ENCODE peak calls at places on chromosome 6, in four cellular contexts. K is psoas muscle, N is right cardiac atrium, F is fibroblast of the aortic adventitia. D is an unnamed sample.

GRCh38 chr6:44078795-44079671 is 48.2 kb downstream of the MRPL14 start:
- DNase-seq in K (peak), N (no peak), F (peak), D (peak)

GRCh38 chr6:161128680-161129196 is 137.2 kb downstream of the MAP3K4 start:
- DNase-seq in K (no peak), N (no peak), F (no peak), D (no peak)

GRCh38 chr6:37172991-37173572 is 3.1 kb downstream of the PIM1 start:
- DNase-seq in K (no peak), N (no peak), F (no peak), D (no peak)

GRCh38 chr6:22442826-22443225 is 126.5 kb upstream of the HDGFL1 start:
- DNase-seq in K (no peak), N (no peak), F (peak), D (no peak)

GRCh38 chr6:34912715-34913464 is 23.8 kb downstream of the ANKS1A start:
- DNase-seq in K (no peak), N (no peak), F (peak), D (peak)

GRCh38 chr6:16494781-16495180 is 256.4 kb downstream of the GMPR start:
- DNase-seq in K (no peak), N (no peak), F (no peak), D (no peak)

GRCh38 chr6:14270925-14271791 is 153.6 kb downstream of the CD83 start:
- DNase-seq in K (no peak), N (peak), F (peak), D (peak)

GRCh38 chr6:124073820-124074587 is 270.3 kb downstream of the NKAIN2 start:
- DNase-seq in K (no peak), N (no peak), F (no peak), D (no peak)

GRCh38 chr6:27470023-27470422 is 2.9 kb downstream of the ZNF184 start:
- DNase-seq in K (no peak), N (no peak), F (no peak), D (no peak)

GRCh38 chr6:7932625-7933024 is 22.0 kb upstream of the TXNDC5 start:
- DNase-seq in K (no peak), N (no peak), F (no peak), D (no peak)

GRCh38 chr6:166595949-166596348 is 9.5 kb upstream of the RAMACL start:
- DNase-seq in K (no peak), N (no peak), F (no peak), D (no peak)

GRCh38 chr6:132443206-132443605 is 41.9 kb upstream of the MOXD1 start:
- DNase-seq in K (no peak), N (no peak), F (no peak), D (no peak)

GRCh38 chr6:95325858-95326257 is 251.5 kb upstream of the MANEA start:
- DNase-seq in K (no peak), N (no peak), F (no peak), D (no peak)

GRCh38 chr6:109469591-109470189 is 13.3 kb downstream of the ZBTB24 start:
- DNase-seq in K (no peak), N (no peak), F (no peak), D (no peak)

GRCh38 chr6:166435574-166435973 is 52.8 kb upstream of the MPC1 start:
- DNase-seq in K (no peak), N (peak), F (no peak), D (peak)

GRCh38 chr6:33995873-33996475 is 149.9 kb downstream of the GRM4 start:
- DNase-seq in K (no peak), N (no peak), F (no peak), D (no peak)

GRCh38 chr6:105900120-105900937 is 185.8 kb upstream of the PRDM1 start:
- DNase-seq in K (no peak), N (no peak), F (peak), D (no peak)

GRCh38 chr6:24529985-24530384 is 35.2 kb downstream of the ALDH5A1 start:
- DNase-seq in K (no peak), N (no peak), F (no peak), D (no peak)

GRCh38 chr6:5214570-5215052 is 46.1 kb downstream of the LYRM4 start:
- DNase-seq in K (no peak), N (peak), F (peak), D (no peak)

GRCh38 chr6:140977425-140977824 is 1155.3 kb upstream of the GJE1 start:
- DNase-seq in K (no peak), N (no peak), F (peak), D (no peak)

DNA sequence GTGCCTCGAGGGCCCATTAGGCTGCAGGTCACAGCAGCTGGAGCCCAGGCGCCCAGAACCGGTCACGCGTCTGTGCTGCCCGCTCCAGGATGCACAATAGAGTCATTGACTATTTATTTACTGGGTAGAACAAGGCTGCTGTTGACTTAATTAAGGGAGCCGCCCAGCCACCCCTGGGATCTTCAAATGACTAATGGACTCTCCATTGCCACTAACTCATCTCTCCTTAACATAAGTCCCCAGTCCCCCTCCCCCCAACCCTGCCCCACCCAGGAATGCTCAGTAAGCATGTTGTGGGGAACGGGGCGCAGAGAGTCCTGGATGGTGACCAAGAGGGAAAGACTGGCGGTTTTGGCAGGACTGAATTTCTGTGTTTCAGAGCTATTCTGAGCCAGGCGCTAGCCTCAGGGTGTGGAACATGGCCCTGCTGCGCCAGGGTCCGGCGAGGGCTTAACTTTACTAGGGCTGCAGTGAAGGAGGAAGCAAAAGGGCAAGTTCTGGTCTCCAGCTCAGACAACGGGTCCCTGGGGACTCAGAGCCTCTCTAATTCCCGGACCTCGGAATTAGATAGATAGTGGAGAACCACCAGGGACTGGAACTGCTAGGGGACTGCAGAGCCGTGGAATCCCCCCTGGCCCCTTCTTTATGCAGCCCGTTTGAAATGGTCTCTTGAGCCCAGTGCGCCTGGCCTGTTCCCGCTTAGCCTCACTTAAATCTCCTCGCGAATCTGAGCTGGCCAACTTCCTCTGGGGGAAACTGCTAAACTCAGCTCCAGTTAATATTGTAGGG is 1.5 kb upstream of the GRIK2 start:
- DNase-seq in K (no peak), N (no peak), F (no peak), D (no peak)
- H3K4me3 ChIP-seq in K (no peak), N (peak), F (peak), D (no peak)

GRCh38 chr6:26331809-26332226 is 33.2 kb upstream of the BTN3A2 start:
- DNase-seq in K (no peak), N (no peak), F (no peak), D (peak)

GRCh38 chr6:26332843-26333242 is 32.2 kb upstream of the BTN3A2 start:
- DNase-seq in K (no peak), N (no peak), F (no peak), D (no peak)

GRCh38 chr6:26329763-26330511 is 35.1 kb upstream of the BTN3A2 start:
- DNase-seq in K (no peak), N (no peak), F (peak), D (peak)

GRCh38 chr6:26332408-26332807 is 32.6 kb upstream of the BTN3A2 start:
- DNase-seq in K (no peak), N (no peak), F (no peak), D (no peak)

GRCh38 chr6:26330835-26331808 is 33.9 kb upstream of the BTN3A2 start:
- DNase-seq in K (no peak), N (no peak), F (peak), D (peak)
- H3K4me3 ChIP-seq in K (no peak), N (no peak), F (peak), D (peak)

GRCh38 chr6:170271771-170272314 is 19.0 kb downstream of the DLL1 start:
- DNase-seq in K (peak), N (no peak), F (no peak), D (peak)
- H3K4me3 ChIP-seq in K (peak), N (no peak), F (no peak), D (peak)

DNA sequence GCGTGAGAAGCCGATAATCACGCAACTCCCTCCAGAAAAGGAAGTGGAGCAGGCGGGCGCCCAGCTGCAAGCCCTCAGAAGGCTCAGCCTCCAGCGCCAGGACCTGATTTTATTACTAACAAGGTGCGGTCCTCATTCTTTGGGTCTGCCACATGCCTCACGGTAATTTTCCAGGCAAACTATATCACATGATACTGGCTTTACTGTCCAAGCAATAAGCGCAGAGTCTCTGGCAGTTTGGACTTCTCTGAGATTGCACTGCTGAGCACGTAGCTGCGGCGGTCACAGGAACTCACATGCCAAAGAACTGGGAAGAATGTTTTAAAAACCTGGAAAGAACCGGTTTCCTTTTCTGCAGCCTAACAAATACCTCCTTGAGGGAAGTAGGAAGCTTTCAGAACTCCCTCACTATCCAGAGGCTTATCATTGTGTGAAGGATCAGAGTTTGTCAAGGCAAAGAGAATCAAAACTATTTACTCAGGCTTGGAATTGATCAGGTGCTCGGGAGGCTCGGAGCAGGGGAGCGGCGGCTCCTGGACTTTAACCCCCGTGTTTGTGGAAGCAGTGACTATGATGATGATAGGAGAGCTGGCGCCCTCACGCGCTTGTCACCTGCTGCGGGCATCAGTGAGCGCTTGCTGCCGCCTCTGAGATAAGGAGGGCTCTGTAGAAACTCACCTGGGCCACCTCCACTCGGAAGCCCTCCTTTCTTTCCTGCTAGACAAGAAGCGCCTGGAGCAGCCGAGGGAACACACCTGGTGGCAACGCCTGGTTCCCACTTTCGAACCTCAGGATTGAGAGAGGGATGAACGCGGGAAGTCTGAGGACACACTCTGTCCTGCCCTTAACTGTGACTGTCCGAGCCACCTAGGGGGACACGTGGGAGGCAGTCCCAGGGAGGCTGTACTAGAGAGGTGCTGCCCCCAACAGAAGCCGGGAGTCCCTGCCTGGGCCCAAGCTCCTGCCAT is 27.2 kb upstream of the SYNJ2 start:
- DNase-seq in K (no peak), N (no peak), F (peak), D (no peak)
- H3K4me3 ChIP-seq in K (peak), N (peak), F (peak), D (no peak)

GRCh38 chr6:63510786-63511185 is 61.5 kb upstream of the LOC128125822 start:
- DNase-seq in K (no peak), N (no peak), F (no peak), D (no peak)
- H3K4me3 ChIP-seq in K (no peak), N (no peak), F (no peak), D (no peak)

DNA sequence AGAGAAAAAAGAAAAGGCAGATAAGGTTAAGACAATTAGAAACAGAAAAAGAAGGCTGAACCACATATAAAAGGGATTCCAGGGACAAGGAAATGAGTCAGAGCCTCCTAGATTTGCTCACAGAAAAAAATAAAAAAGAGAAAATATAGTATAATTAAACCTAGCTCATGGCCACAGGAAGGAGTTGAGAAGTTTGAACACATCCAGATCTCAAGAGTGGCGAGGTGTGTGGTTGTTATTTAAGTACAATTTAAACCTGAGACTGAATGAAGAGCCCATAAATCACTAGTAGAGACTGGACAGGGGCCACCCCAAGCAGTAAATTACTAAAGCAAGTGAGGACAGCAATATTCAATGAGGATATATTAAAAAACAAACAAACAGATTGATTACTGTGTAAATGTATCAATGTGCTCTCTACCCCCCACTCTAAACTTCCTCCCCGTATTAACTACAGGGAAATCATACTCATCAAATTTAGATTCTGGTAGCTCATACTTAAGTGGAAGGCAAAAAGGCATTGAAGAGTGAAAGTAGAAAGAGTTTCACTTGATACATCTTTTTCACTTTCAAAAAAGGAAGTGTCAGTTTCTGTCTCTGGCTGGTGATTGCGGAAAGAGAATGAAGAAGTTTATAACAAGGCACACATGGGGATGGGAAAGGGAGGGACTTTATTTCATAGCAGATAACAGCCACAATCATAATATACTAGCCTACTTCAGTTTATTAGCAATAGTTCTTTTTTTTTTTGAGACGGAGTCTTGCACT is 49.3 kb upstream of the SCAF8 start:
- DNase-seq in K (no peak), N (no peak), F (peak), D (no peak)
- H3K4me3 ChIP-seq in K (no peak), N (no peak), F (no peak), D (no peak)

GRCh38 chr6:39250507-39250906 is 21.2 kb upstream of the KCNK5 start:
- DNase-seq in K (no peak), N (no peak), F (no peak), D (no peak)

GRCh38 chr6:39256294-39256693 is 27.0 kb upstream of the KCNK5 start:
- DNase-seq in K (no peak), N (no peak), F (no peak), D (no peak)

GRCh38 chr6:39247667-39248194 is 18.5 kb upstream of the KCNK5 start:
- DNase-seq in K (no peak), N (no peak), F (no peak), D (no peak)

GRCh38 chr6:39254999-39255535 is 25.8 kb upstream of the KCNK5 start:
- DNase-seq in K (no peak), N (no peak), F (no peak), D (no peak)

DNA sequence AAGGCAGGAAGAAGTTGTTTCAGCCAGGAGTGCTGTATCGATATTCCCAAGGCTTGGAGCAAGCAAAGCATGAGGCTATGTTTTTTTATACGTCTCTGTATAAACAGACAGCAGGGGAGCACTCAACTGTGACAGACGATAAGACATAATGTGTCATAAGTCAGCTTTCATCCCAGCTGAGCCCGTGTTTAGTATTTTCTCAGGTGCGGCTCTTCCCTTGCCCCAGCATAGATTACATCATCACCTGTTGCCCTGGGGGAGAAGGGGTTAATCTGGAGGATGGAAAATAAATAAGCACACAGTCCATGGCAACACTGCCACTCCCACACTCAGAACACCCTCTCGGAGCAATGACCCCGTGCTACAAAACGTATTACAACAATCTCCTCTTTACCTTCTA is 22.1 kb upstream of the KCNK5 start:
- DNase-seq in K (no peak), N (no peak), F (no peak), D (no peak)
- H3K4me3 ChIP-seq in K (no peak), N (no peak), F (no peak), D (no peak)

GRCh38 chr6:111626446-111626845 is 20.8 kb upstream of the TRAF3IP2 start:
- DNase-seq in K (no peak), N (no peak), F (no peak), D (no peak)
- H3K4me3 ChIP-seq in K (peak), N (peak), F (no peak), D (no peak)

DNA sequence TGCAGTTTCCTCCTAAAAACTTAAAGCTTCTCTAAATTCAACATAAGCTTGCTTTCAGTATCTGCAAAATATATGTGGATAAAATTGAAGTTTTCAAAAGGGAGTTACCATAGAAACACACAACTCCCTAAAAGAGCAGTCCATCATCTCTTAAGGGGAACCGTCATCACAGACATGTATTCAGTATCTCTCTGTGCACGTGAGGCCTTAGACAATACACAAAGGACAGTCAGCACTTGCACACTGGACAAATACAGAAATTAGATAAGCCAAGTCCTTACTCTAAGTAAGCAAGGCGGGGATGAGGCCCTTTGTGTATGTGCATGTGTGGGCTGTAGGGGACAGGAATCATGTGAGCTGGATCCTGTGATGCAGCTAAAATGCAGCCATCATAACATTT is 136.6 kb downstream of the BACH2 start:
- DNase-seq in K (no peak), N (no peak), F (no peak), D (no peak)
- H3K4me3 ChIP-seq in K (no peak), N (no peak), F (no peak), D (no peak)

GRCh38 chr6:142867355-142867801 is 77.6 kb downstream of the HIVEP2 start:
- DNase-seq in K (no peak), N (no peak), F (peak), D (no peak)

GRCh38 chr6:142870787-142871371 is 74.1 kb downstream of the HIVEP2 start:
- DNase-seq in K (no peak), N (no peak), F (peak), D (no peak)

GRCh38 chr6:142871910-142872331 is 73.1 kb downstream of the HIVEP2 start:
- DNase-seq in K (no peak), N (no peak), F (peak), D (peak)

GRCh38 chr6:142868917-142869316 is 76.1 kb downstream of the HIVEP2 start:
- DNase-seq in K (no peak), N (no peak), F (peak), D (no peak)

GRCh38 chr6:142867988-142868818 is 76.8 kb downstream of the HIVEP2 start:
- DNase-seq in K (no peak), N (no peak), F (peak), D (no peak)
- H3K4me3 ChIP-seq in K (peak), N (no peak), F (peak), D (no peak)

D was measured in CD4-positive, alpha-beta memory T cell.